ENCODE peak calls at places on chromosomes 7 and 10, in six cellular contexts. U is mesenchymal stem cell, I is H1, D is IMR-90, L is H9, C is trophoblast cell. A is an unnamed sample.

GRCh38 chr10:75648186-75648761 is 216.8 kb downstream of the LRMDA start:
- DNase-seq in U (no peak), C (no peak), D (no peak), I (no peak), L (no peak), A (no peak)

GRCh38 chr7:7157177-7157886 is 25.0 kb upstream of the C1GALT1 start:
- DNase-seq in I (no peak), L (no peak), C (no peak), D (peak), U (peak), A (no peak)

GRCh38 chr10:47092822-47093221 is 181.6 kb downstream of the PTPN20 start:
- DNase-seq in I (no peak), U (no peak), C (no peak), D (no peak), L (peak), A (no peak)

GRCh38 chr7:147990837-147991236 is 599.7 kb upstream of the C7orf33 start:
- DNase-seq in C (no peak), I (no peak), L (no peak), U (no peak), D (no peak), A (no peak)

GRCh38 chr10:128852449-128852848 is 614.6 kb upstream of the MGMT start:
- DNase-seq in L (no peak), C (no peak), D (no peak), I (peak), U (no peak), A (no peak)

GRCh38 chr10:29804025-29804852 is 169.5 kb upstream of the SVIL start:
- DNase-seq in D (peak), L (no peak), C (peak), I (no peak), U (peak), A (no peak)

GRCh38 chr7:135690566-135690965 is 28.3 kb downstream of the STMP1 start:
- DNase-seq in U (peak), D (peak), C (no peak), I (no peak), L (no peak), A (no peak)

GRCh38 chr10:22631646-22632278 is 82.6 kb downstream of the PIP4K2A start:
- DNase-seq in U (peak), L (no peak), C (peak), I (no peak), D (peak), A (no peak)

GRCh38 chr10:31739759-31740158 is 188.9 kb downstream of the ARHGAP12 start:
- DNase-seq in D (peak), I (no peak), C (no peak), U (peak), L (no peak), A (no peak)

GRCh38 chr7:27107391-27107900 is 5.0 kb upstream of the HOXA2 start:
- DNase-seq in L (no peak), D (peak), C (no peak), I (no peak), U (peak), A (no peak)

GRCh38 chr10:98391578-98391991 is 23.4 kb downstream of the PYROXD2 start:
- DNase-seq in C (no peak), U (no peak), D (peak), I (no peak), L (no peak), A (no peak)

GRCh38 chr10:77228559-77228958 is 409.0 kb downstream of the KCNMA1 start:
- DNase-seq in I (no peak), U (no peak), C (no peak), L (no peak), D (no peak), A (no peak)

GRCh38 chr10:30705086-30705624 is 75.6 kb upstream of the LYZL2 start:
- DNase-seq in C (no peak), I (no peak), U (no peak), L (no peak), D (no peak), A (no peak)

GRCh38 chr10:5958680-5959079 is 18.7 kb downstream of the IL15RA start:
- DNase-seq in D (peak), I (no peak), C (no peak), L (no peak), U (no peak), A (no peak)

GRCh38 chr7:134444961-134445315 is 14.0 kb downstream of the AKR1B1 start:
- DNase-seq in D (no peak), L (no peak), I (no peak), C (peak), U (no peak), A (no peak)

GRCh38 chr10:15725603-15726002 is 5.9 kb upstream of the ITGA8 start:
- DNase-seq in U (peak), I (no peak), L (no peak), D (peak), C (peak), A (no peak)

GRCh38 chr10:60816624-60817023 is 38.3 kb downstream of the CDK1 start:
- DNase-seq in I (no peak), D (peak), U (peak), L (no peak), C (peak), A (peak)

GRCh38 chr7:42238709-42239395 is 1.8 kb upstream of the GLI3 start:
- DNase-seq in L (peak), D (peak), U (peak), I (no peak), C (peak), A (no peak)

GRCh38 chr10:114408112-114408967 is 4.0 kb upstream of the AFAP1L2 start:
- DNase-seq in L (no peak), I (no peak), D (no peak), C (no peak), U (no peak), A (no peak)

GRCh38 chr7:2499719-2500430 is 19.7 kb upstream of the LFNG start:
- DNase-seq in I (peak), L (no peak), U (no peak), D (no peak), C (no peak), A (peak)

GRCh38 chr7:124856299-124856888 is 73.2 kb downstream of the POT1 start:
- DNase-seq in U (peak), I (no peak), L (no peak), C (peak), D (peak), A (peak)

GRCh38 chr10:70432101-70432500 is 9.4 kb downstream of the NODAL start:
- DNase-seq in C (no peak), L (no peak), I (no peak), U (no peak), D (no peak), A (no peak)

GRCh38 chr10:25065761-25066476 is 49.5 kb downstream of the THNSL1 start:
- DNase-seq in D (no peak), L (no peak), U (no peak), C (no peak), I (no peak), A (no peak)

GRCh38 chr7:27176343-27176731 is 2.2 kb upstream of the HOXA10 start:
- DNase-seq in L (peak), C (no peak), D (no peak), I (no peak), U (no peak), A (no peak)

GRCh38 chr7:2032876-2033407 is 199.8 kb downstream of the MAD1L1 start:
- DNase-seq in I (no peak), D (no peak), C (no peak), U (no peak), L (no peak), A (no peak)

GRCh38 chr10:130739757-130740145 is 571.8 kb downstream of the TCERG1L start:
- DNase-seq in D (no peak), I (no peak), L (no peak), U (no peak), C (no peak), A (no peak)

GRCh38 chr10:29407280-29407858 is 118.5 kb downstream of the LYZL1 start:
- DNase-seq in C (no peak), U (no peak), L (no peak), I (no peak), D (no peak), A (peak)

GRCh38 chr7:44697136-44698045 is 51.3 kb upstream of the ZMIZ2 start:
- DNase-seq in L (no peak), C (peak), I (no peak), U (no peak), D (no peak), A (no peak)

GRCh38 chr10:79982486-79982800 is 33.5 kb upstream of the SFTPD start:
- DNase-seq in C (no peak), L (no peak), U (no peak), I (no peak), D (no peak), A (no peak)

GRCh38 chr10:76111986-76112825 is 680.8 kb downstream of the LRMDA start:
- DNase-seq in C (no peak), D (no peak), I (peak), U (peak), L (peak), A (no peak)

GRCh38 chr7:73707045-73707631 is 12.3 kb downstream of the STX1A start:
- DNase-seq in C (no peak), U (no peak), L (no peak), D (no peak), I (peak), A (no peak)

GRCh38 chr7:158783595-158783994 is 45.7 kb downstream of the ESYT2 start:
- DNase-seq in C (no peak), L (no peak), I (peak), U (no peak), D (no peak), A (no peak)

GRCh38 chr10:132310701-132311337 is 3.1 kb upstream of the STK32C start:
- DNase-seq in I (no peak), C (no peak), U (no peak), D (no peak), L (no peak), A (no peak)

GRCh38 chr7:75776295-75776971 is 4.4 kb upstream of the CCL26 start:
- DNase-seq in D (peak), L (no peak), I (no peak), U (peak), C (no peak), A (no peak)

GRCh38 chr7:132435016-132435990 is 141.0 kb downstream of the PLXNA4 start:
- DNase-seq in I (no peak), U (no peak), L (no peak), C (peak), D (no peak), A (no peak)

GRCh38 chr10:112658900-112659328 is 211.9 kb downstream of the VTI1A start:
- DNase-seq in I (no peak), L (no peak), D (no peak), C (peak), U (peak), A (peak)

GRCh38 chr10:52208394-52208793 is 105.7 kb upstream of the DKK1 start:
- DNase-seq in D (no peak), U (no peak), L (no peak), I (no peak), C (no peak), A (no peak)

GRCh38 chr7:5406957-5407930 is 16.4 kb downstream of the TNRC18 start:
- DNase-seq in I (peak), D (no peak), U (no peak), C (no peak), L (peak), A (no peak)
- H4K91ac ChIP-seq in I (no peak), D (no peak), U (peak), C (no peak), L (no peak), A (no peak)

GRCh38 chr7:101332026-101332425 is 10.4 kb upstream of the IFT22 start:
- DNase-seq in I (no peak), C (no peak), L (no peak), U (no peak), D (no peak), A (no peak)
- H2AK5ac ChIP-seq in I (no peak), C (no peak), L (no peak), U (no peak), D (no peak), A (no peak)

GRCh38 chr10:904403-904802 is 27.1 kb downstream of the LARP4B start:
- DNase-seq in I (no peak), C (no peak), D (no peak), L (no peak), U (no peak), A (no peak)

GRCh38 chr10:905972-906371 is 25.5 kb downstream of the LARP4B start:
- DNase-seq in L (no peak), D (no peak), C (no peak), I (no peak), U (no peak), A (no peak)

GRCh38 chr10:909831-910230 is 21.7 kb downstream of the LARP4B start:
- DNase-seq in D (peak), I (no peak), C (peak), U (peak), L (no peak), A (no peak)

GRCh38 chr10:905503-905902 is 26.0 kb downstream of the LARP4B start:
- DNase-seq in U (peak), L (no peak), D (no peak), C (no peak), I (no peak), A (no peak)
- H4K91ac ChIP-seq in U (no peak), L (no peak), D (no peak), C (no peak), I (no peak), A (no peak)

GRCh38 chr7:22722596-22722995 is 4.4 kb upstream of the IL6 start:
- DNase-seq in C (no peak), D (no peak), I (no peak), U (no peak), L (no peak), A (no peak)

GRCh38 chr7:22723171-22723601 is 3.8 kb upstream of the IL6 start:
- DNase-seq in L (no peak), I (no peak), D (peak), C (no peak), U (peak), A (no peak)

GRCh38 chr7:22724861-22725260 is 2.1 kb upstream of the IL6 start:
- DNase-seq in D (no peak), L (no peak), C (no peak), I (no peak), U (no peak), A (no peak)

GRCh38 chr7:22725585-22725984 is 1.4 kb upstream of the IL6 start:
- DNase-seq in D (peak), C (no peak), U (peak), I (no peak), L (no peak), A (no peak)

DNA sequence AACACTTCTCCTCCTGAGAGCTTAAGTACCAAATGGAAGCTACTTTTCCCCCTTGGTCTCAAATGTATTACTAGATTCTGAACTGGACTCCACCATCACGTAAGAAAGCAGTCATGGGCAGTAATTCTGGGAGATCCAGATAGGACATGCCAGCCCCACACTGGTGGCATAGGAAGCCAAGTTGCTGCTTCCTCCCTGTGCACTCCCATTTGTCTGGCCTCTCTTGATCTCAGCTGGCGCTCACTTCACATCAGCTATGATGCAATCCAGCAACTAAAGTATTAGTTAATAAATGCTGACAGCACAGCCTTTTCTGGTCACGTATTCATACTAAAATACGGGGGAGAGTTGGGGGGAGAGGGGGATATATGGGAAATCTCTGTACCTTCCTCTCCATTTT is 3.4 kb upstream of the IL6 start:
- DNase-seq in U (no peak), I (no peak), C (no peak), L (no peak), D (no peak), A (no peak)
- H2AK5ac ChIP-seq in U (no peak), I (no peak), C (no peak), L (no peak), D (peak), A (no peak)

A was measured in neuronal stem cell.